ENCODE peak calls at places on chromosomes 13 and 19, in four cellular contexts. U, S, X and T are unnamed samples.

GRCh38 chr19:41437944-41438574 is 1.7 kb downstream of the DMAC2 start:
- DNase-seq in S (no peak), U (no peak), X (no peak), T (no peak)

GRCh38 chr19:17475541-17476115 is 5.3 kb downstream of the SLC27A1 start:
- DNase-seq in U (peak), S (peak), X (no peak), T (no peak)

GRCh38 chr19:5973376-5973775 is 4.6 kb downstream of the RANBP3 start:
- DNase-seq in S (no peak), U (no peak), X (no peak), T (no peak)

GRCh38 chr19:607301-608154 is 17.8 kb downstream of the HCN2 start:
- DNase-seq in S (no peak), X (no peak), U (no peak), T (no peak)

GRCh38 chr19:3146677-3147100 is 10.9 kb downstream of the GNA15 start:
- DNase-seq in U (no peak), S (no peak), X (peak), T (peak)

GRCh38 chr19:2543463-2544442 is 67.8 kb downstream of the GADD45B start:
- DNase-seq in U (peak), X (peak), S (peak), T (peak)

GRCh38 chr13:106230450-106230849 is 305.0 kb downstream of the EFNB2 start:
- DNase-seq in S (peak), X (no peak), U (no peak), T (no peak)

GRCh38 chr19:46634045-46634655 is 1.9 kb downstream of the GNG8 start:
- DNase-seq in U (peak), X (peak), S (peak), T (peak)

GRCh38 chr19:39582442-39582841 is 19.9 kb upstream of the LGALS13 start:
- DNase-seq in X (no peak), S (no peak), U (no peak), T (no peak)

GRCh38 chr19:54172764-54173699 is at the start of gene TMC4:
- DNase-seq in U (no peak), S (no peak), X (no peak), T (peak)

GRCh38 chr19:531753-532571 is at the start of gene CDC34:
- DNase-seq in S (no peak), U (no peak), X (no peak), T (peak)

GRCh38 chr19:10724573-10725071 is 6.7 kb downstream of the DNM2 start:
- DNase-seq in U (no peak), X (no peak), S (no peak), T (no peak)

GRCh38 chr19:11168568-11168967 is 13.0 kb upstream of the SPC24 start:
- DNase-seq in U (no peak), S (peak), X (no peak), T (no peak)

GRCh38 chr19:31436121-31436776 is 87.0 kb upstream of the TSHZ3 start:
- DNase-seq in S (peak), U (no peak), X (no peak), T (no peak)

GRCh38 chr13:104779311-104779710 is 1713.1 kb upstream of the SLC10A2 start:
- DNase-seq in U (no peak), X (no peak), S (peak), T (no peak)

GRCh38 chr13:83121904-83122303 is 760.4 kb downstream of the SLITRK1 start:
- DNase-seq in X (no peak), U (no peak), S (no peak), T (no peak)

GRCh38 chr13:34721631-34722144 is 220.4 kb upstream of the NBEA start:
- DNase-seq in S (no peak), U (no peak), X (no peak), T (no peak)

GRCh38 chr13:91609353-91609752 is 210.9 kb downstream of the GPC5 start:
- DNase-seq in U (no peak), S (peak), X (no peak), T (no peak)

GRCh38 chr19:38388310-38389100 is at the start of gene SPRED3:
- DNase-seq in S (peak), U (no peak), X (peak), T (no peak)

GRCh38 chr13:112785419-112785856 is 95.6 kb downstream of the ATP11A start:
- DNase-seq in U (no peak), X (no peak), S (no peak), T (no peak)

GRCh38 chr13:21234537-21234936 is 58.1 kb downstream of the MRPL57 start:
- DNase-seq in S (no peak), X (no peak), U (no peak), T (no peak)

GRCh38 chr19:53981408-53981998 is 9.9 kb upstream of the CACNG6 start:
- DNase-seq in S (no peak), U (no peak), X (no peak), T (no peak)

GRCh38 chr19:38273499-38273898 is 9.1 kb downstream of the SPINT2 start:
- DNase-seq in U (no peak), X (no peak), S (no peak), T (no peak)

GRCh38 chr19:11041966-11042627 is 47.2 kb upstream of the LDLR start:
- DNase-seq in S (no peak), X (no peak), U (no peak), T (no peak)

GRCh38 chr19:1026189-1027019 is at the start of gene CNN2:
- DNase-seq in X (peak), S (peak), U (peak), T (peak)

GRCh38 chr13:109922518-109922917 is 136.1 kb upstream of the IRS2 start:
- DNase-seq in S (peak), X (no peak), U (no peak), T (no peak)

GRCh38 chr13:63481334-63481733 is 2065.7 kb upstream of the PCDH20 start:
- DNase-seq in S (peak), X (no peak), U (no peak), T (no peak)